ENCODE peak calls at places on chromosome 12, in seven cellular contexts. N is A549, F is stomach, B is sigmoid colon, O is H1, M is transverse colon, L is tibial nerve. D is an unnamed sample.

GRCh38 chr12:50771409-50771808 is 7.5 kb downstream of the ATF1 start:
- DNase-seq in O (no peak), L (no peak), N (no peak), B (no peak), F (no peak), M (no peak), D (no peak)

GRCh38 chr12:1716215-1716862 is 25.5 kb downstream of the ADIPOR2 start:
- DNase-seq in M (no peak), L (no peak), F (no peak), B (no peak), O (no peak), N (no peak), D (no peak)

GRCh38 chr12:4109826-4110225 is 163.7 kb upstream of the CCND2 start:
- DNase-seq in M (no peak), F (no peak), O (peak), N (no peak), L (no peak), B (no peak), D (no peak)

GRCh38 chr12:104522985-104523719 is 66.4 kb downstream of the CHST11 start:
- DNase-seq in L (no peak), M (no peak), F (no peak), B (no peak), N (no peak), O (no peak), D (no peak)

GRCh38 chr12:108468149-108468968 is 46.7 kb upstream of the FICD start:
- DNase-seq in B (no peak), L (no peak), N (no peak), O (no peak), M (no peak), F (no peak), D (no peak)

GRCh38 chr12:6606331-6607131 is 648 bp downstream of the CHD4 start:
- DNase-seq in M (peak), O (no peak), B (peak), N (peak), F (peak), L (peak), D (peak)

GRCh38 chr12:63918788-63919300 is 74.3 kb downstream of the SRGAP1 start:
- DNase-seq in F (no peak), N (peak), B (no peak), L (no peak), O (no peak), M (no peak), D (no peak)

GRCh38 chr12:105226219-105226618 is 9.8 kb downstream of the APPL2 start:
- DNase-seq in F (peak), L (peak), B (peak), N (no peak), O (no peak), M (peak), D (peak)

GRCh38 chr12:12835378-12836145 is 22.4 kb downstream of the DDX47 start:
- DNase-seq in L (no peak), N (peak), F (no peak), O (no peak), M (no peak), B (no peak), D (no peak)

GRCh38 chr12:116880817-116881324 is 370 bp downstream of the HRK start:
- DNase-seq in N (peak), F (peak), O (peak), L (no peak), B (no peak), M (peak), D (no peak)

GRCh38 chr12:47990351-47991105 is 13.7 kb downstream of the COL2A1 start:
- DNase-seq in B (peak), L (no peak), F (no peak), M (no peak), O (no peak), N (no peak), D (no peak)

GRCh38 chr12:50979369-50980052 is 27.2 kb downstream of the HIGD1C start:
- DNase-seq in B (no peak), M (no peak), O (no peak), N (no peak), L (no peak), F (no peak), D (no peak)

GRCh38 chr12:68876471-68876870 is 56.5 kb downstream of the CPM start:
- DNase-seq in N (no peak), O (no peak), L (no peak), F (no peak), M (no peak), B (no peak), D (no peak)

GRCh38 chr12:2255301-2255700 is 202.5 kb downstream of the CACNA1C start:
- DNase-seq in B (no peak), N (no peak), O (no peak), F (no peak), L (no peak), M (no peak), D (no peak)

GRCh38 chr12:45730116-45730841 is 773 bp downstream of the ARID2 start:
- DNase-seq in F (peak), L (peak), N (peak), O (peak), B (peak), M (peak), D (peak)

GRCh38 chr12:70459786-70460185 is 93.7 kb downstream of the KCNMB4 start:
- DNase-seq in M (no peak), O (no peak), N (no peak), F (no peak), L (no peak), B (no peak), D (no peak)

GRCh38 chr12:80325167-80325959 is 118.7 kb upstream of the PTPRQ start:
- DNase-seq in M (no peak), N (no peak), F (no peak), O (no peak), L (no peak), B (no peak), D (no peak)

GRCh38 chr12:104998423-104999346 is 12.6 kb downstream of the NOPCHAP1 start:
- DNase-seq in F (peak), N (no peak), B (peak), M (peak), L (no peak), O (no peak), D (no peak)

GRCh38 chr12:26817183-26817591 is 15.8 kb downstream of the ITPR2 start:
- DNase-seq in O (no peak), B (no peak), M (no peak), N (no peak), F (no peak), L (no peak), D (no peak)

GRCh38 chr12:93404961-93405849 is 27.5 kb downstream of the NUDT4 start:
- DNase-seq in L (no peak), N (no peak), O (no peak), M (no peak), B (no peak), F (no peak), D (no peak)

GRCh38 chr12:93407963-93408283 is 30.2 kb downstream of the NUDT4 start:
- DNase-seq in M (no peak), F (no peak), N (no peak), O (no peak), L (no peak), B (no peak), D (no peak)

GRCh38 chr12:93402333-93403311 is 24.9 kb downstream of the NUDT4 start:
- DNase-seq in L (no peak), N (no peak), B (no peak), O (no peak), F (no peak), M (no peak), D (no peak)

GRCh38 chr12:93407283-93407962 is 29.7 kb downstream of the NUDT4 start:
- DNase-seq in L (no peak), B (no peak), N (no peak), F (no peak), O (no peak), M (no peak), D (no peak)

GRCh38 chr12:93403988-93404803 is 26.5 kb downstream of the NUDT4 start:
- DNase-seq in B (no peak), N (no peak), M (no peak), F (no peak), O (no peak), L (no peak), D (no peak)
- H3K27ac ChIP-seq in B (peak), N (no peak), M (no peak), F (peak), O (no peak), L (no peak), D (no peak)

GRCh38 chr12:89352242-89352491 is 134 bp downstream of the DUSP6 start:
- DNase-seq in F (no peak), N (no peak), L (no peak), M (no peak), B (no peak), O (no peak), D (no peak)
- TF ChIP-seq POLR2A in F (no peak), N (no peak), L (no peak), M (peak), B (peak), O (no peak), D (no peak)

GRCh38 chr12:53453953-53454640 is 2.2 kb downstream of the PCBP2 start:
- DNase-seq in O (no peak), M (no peak), L (no peak), F (no peak), N (no peak), B (no peak), D (no peak)

GRCh38 chr12:53452159-53453077 is 516 bp downstream of the PCBP2 start:
- DNase-seq in F (peak), N (peak), B (peak), M (peak), O (peak), L (peak), D (peak)

GRCh38 chr12:53454710-53455109 is 2.8 kb downstream of the PCBP2 start:
- DNase-seq in F (no peak), M (no peak), N (no peak), L (no peak), B (no peak), O (no peak), D (no peak)

GRCh38 chr12:53450936-53451335 is 966 bp upstream of the PCBP2 start:
- DNase-seq in F (no peak), B (no peak), M (no peak), L (no peak), O (no peak), N (no peak), D (no peak)

DNA sequence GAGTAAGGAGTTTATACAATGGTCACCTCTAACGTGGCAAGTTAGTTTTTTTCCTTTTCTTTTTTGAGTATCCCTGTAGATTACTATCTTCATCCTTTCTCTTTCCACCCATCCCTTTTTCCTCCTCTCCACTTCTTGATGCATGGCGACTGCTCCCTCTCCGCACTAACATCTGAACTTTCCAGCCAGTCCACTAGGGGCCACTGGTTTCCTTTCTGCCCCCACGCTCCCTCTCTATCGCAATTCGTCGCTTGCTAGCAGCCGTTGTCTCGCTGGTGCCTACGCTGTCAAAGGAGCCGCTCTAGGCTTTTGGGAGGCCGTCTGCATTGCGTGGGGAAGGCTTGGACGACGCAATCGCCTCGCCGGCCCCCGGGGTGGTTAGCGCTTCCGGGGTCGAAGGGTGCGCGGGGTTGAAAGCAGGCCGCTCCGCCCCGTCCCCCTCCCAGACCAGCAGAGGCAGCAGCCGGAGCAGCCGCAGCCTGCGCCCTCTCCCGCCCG is at the start of gene PCBP2:
- DNase-seq in L (peak), M (peak), N (peak), B (peak), F (peak), O (peak), D (peak)
- TF ChIP-seq EP300 in L (peak), M (peak), N (no peak), B (no peak), F (no peak), O (peak), D (no peak)

GRCh38 chr12:54133663-54134375 is 55.0 kb downstream of the SMUG1 start:
- DNase-seq in M (no peak), B (no peak), O (no peak), F (no peak), L (no peak), N (no peak), D (no peak)

GRCh38 chr12:54134395-54134794 is 54.4 kb downstream of the SMUG1 start:
- DNase-seq in F (no peak), B (no peak), M (no peak), O (no peak), N (no peak), L (no peak), D (no peak)

GRCh38 chr12:54132979-54133378 is 55.8 kb downstream of the SMUG1 start:
- DNase-seq in F (peak), L (no peak), N (no peak), M (no peak), O (no peak), B (no peak), D (no peak)

GRCh38 chr12:54135621-54136027 is 53.2 kb downstream of the SMUG1 start:
- DNase-seq in L (no peak), B (no peak), N (no peak), M (no peak), F (peak), O (no peak), D (no peak)

DNA sequence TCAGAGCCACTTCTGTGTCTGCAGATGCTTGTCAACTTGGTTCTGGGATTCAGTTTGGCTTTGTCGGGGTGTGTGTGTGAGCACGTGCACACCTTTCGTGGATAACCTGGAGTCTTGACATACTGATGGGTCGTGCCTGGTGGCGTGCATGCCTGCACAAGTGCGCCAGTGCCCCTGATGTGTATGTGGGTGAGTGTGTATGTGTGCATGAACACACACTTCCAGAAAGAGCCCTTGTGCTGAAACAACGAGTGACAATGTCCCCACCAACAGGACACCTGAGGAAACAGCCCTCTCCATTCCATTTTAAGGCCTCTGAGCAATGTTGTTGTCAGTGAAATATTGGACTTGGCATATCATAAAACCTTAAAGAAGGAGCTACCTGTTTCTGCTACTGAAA is 53.9 kb downstream of the SMUG1 start:
- DNase-seq in N (peak), F (no peak), O (no peak), M (no peak), L (no peak), B (no peak), D (no peak)
- H3K27ac ChIP-seq in N (no peak), F (peak), O (no peak), M (no peak), L (no peak), B (no peak), D (no peak)

GRCh38 chr12:122835693-122836026 is 403 bp downstream of the HIP1R start:
- DNase-seq in O (peak), F (no peak), M (peak), N (no peak), L (no peak), B (no peak), D (no peak)

GRCh38 chr12:122834229-122834920 is 882 bp upstream of the HIP1R start:
- DNase-seq in B (no peak), F (peak), N (peak), L (no peak), O (no peak), M (peak), D (peak)

GRCh38 chr12:122836027-122836921 is 1.0 kb downstream of the HIP1R start:
- DNase-seq in N (no peak), L (no peak), O (peak), M (peak), F (peak), B (peak), D (no peak)

GRCh38 chr12:122837306-122838265 is 2.3 kb downstream of the HIP1R start:
- DNase-seq in F (peak), M (peak), B (no peak), O (no peak), N (no peak), L (no peak), D (no peak)

DNA sequence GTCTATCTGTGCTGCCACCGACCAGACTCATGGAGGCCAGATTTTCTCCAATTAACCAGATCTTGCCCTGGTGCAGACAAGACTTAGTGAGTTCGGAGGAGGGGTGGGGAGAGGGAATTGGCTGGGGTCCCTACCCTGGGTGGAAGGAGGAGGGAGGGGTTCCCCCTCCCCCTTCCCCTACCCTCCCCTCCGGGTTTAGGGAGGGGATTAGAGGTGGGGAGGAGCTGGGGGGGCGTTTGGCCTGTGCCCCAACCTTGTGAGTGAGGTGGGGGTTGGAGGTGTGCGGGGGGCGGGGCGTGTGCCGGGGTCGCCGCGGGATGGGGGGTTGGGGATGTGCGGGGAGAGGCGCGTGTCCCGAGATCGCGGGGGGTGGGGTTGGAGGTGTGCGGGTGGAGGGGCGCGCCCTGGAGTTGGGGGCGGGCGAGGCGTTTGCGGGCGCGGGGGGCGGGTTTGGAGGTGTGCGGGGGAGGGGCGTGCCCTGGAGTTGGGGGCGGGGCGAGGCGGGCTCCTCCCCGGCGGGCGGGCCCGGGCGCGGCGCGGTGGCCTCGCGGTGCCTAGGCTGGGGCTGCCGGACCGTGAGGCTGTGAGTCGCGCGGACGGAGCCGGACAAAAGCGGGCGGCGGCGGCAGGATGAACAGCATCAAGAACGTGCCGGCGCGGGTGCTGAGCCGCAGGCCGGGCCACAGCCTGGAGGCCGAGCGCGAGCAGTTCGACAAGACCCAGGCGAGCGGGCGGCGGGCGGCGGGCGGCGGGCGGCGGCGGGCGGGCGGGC is at the start of gene HIP1R:
- DNase-seq in L (no peak), N (peak), B (peak), F (peak), O (peak), M (peak), D (no peak)
- TF ChIP-seq POLR2A in L (no peak), N (peak), B (no peak), F (no peak), O (no peak), M (no peak), D (no peak)

DNA sequence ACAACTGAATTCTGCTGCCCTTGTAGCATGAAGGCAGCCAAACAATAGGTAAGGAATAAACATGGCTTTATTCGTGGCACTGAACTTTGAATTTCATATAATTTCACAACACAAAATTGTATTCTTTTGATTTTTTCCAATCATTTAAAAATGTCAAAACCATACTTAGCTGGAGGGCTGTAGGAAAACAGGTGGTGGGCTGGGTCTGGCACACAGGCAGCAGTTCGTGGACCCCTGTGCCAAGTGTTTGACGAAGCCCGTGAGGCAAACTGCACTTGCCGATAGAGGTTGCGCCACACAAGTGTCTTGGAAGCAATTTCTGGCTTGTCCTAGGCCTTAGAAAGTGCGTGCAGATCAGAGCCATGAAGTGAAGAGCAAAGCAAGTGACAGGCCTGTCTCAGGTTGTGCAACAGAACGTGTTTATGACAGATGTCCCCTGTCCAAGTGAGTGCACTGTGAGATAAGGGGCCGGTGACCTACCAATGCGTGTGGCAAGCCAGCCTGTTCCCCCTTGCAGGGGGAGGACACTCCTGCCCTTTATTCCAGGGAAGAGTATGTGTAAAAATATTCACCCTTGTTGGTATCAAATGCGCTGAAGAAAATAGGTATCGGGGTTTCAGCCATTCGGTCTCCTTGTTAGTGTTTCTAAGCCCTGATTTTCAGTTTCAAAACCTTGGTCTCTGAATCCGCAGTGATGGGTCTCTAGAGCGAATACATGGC is 803 bp upstream of the CHPT1 start:
- DNase-seq in M (peak), N (no peak), O (no peak), F (peak), B (peak), L (no peak), D (peak)
- TF ChIP-seq EP300 in M (no peak), N (no peak), O (no peak), F (no peak), B (no peak), L (no peak), D (no peak)

DNA sequence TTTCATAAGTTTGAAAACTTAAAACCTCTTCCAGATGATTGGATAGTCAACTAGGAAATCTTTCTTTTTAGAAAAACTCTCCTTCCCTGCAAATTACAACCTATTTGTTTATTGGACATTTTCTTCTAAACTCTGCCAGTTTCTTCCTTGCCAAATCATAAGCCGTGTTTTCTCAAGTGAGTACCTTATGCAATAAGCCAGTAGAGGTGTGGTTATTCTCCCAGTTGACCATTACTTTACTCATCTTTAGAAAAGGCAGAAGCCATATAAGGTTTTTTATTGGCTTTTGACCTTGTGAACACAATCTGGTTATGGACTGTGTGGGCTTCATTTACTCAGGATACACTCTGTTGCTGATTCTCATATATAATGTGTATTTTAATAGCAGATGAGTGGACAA is 14.6 kb downstream of the ACTR6 start:
- DNase-seq in F (no peak), L (no peak), B (no peak), N (no peak), M (no peak), O (no peak), D (no peak)
- H3K27ac ChIP-seq in F (no peak), L (no peak), B (no peak), N (no peak), M (peak), O (no peak), D (no peak)

D was measured in ovary.